ENCODE peak calls at places on chromosomes 3 and 15, in six cellular contexts. One of them, this sample, is unnamed.

GRCh38 chr15:62390793-62391543 is 225.9 kb upstream of the C2CD4B start:
- DNase-seq in cardiac fibroblast: peak
- DNase-seq in glutamatergic neuron: peak
- DNase-seq in fibroblast of lung: peak
- DNase-seq in neural crest cell: peak
- DNase-seq in WTC11: peak
- DNase-seq in this sample: peak

GRCh38 chr3:195159819-195160175 is 111.2 kb downstream of the XXYLT1 start:
- DNase-seq in glutamatergic neuron: no peak
- DNase-seq in fibroblast of lung: peak
- DNase-seq in neural crest cell: no peak
- DNase-seq in cardiac fibroblast: no peak
- DNase-seq in WTC11: no peak
- DNase-seq in this sample: no peak

GRCh38 chr15:81297147-81297572 is 26.8 kb downstream of the STARD5 start:
- DNase-seq in fibroblast of lung: peak
- DNase-seq in cardiac fibroblast: peak
- DNase-seq in neural crest cell: no peak
- DNase-seq in glutamatergic neuron: no peak
- DNase-seq in WTC11: no peak
- DNase-seq in this sample: no peak

GRCh38 chr3:33791477-33792166 is 6.8 kb upstream of the PDCD6IP start:
- DNase-seq in fibroblast of lung: no peak
- DNase-seq in WTC11: no peak
- DNase-seq in glutamatergic neuron: no peak
- DNase-seq in neural crest cell: no peak
- DNase-seq in cardiac fibroblast: no peak
- DNase-seq in this sample: no peak

GRCh38 chr15:90750186-90750585 is 33.0 kb downstream of the BLM start:
- DNase-seq in glutamatergic neuron: no peak
- DNase-seq in fibroblast of lung: peak
- DNase-seq in neural crest cell: no peak
- DNase-seq in cardiac fibroblast: no peak
- DNase-seq in WTC11: no peak
- DNase-seq in this sample: no peak

GRCh38 chr3:113594066-113594465 is 61.7 kb downstream of the SIDT1 start:
- DNase-seq in cardiac fibroblast: no peak
- DNase-seq in fibroblast of lung: no peak
- DNase-seq in neural crest cell: no peak
- DNase-seq in WTC11: no peak
- DNase-seq in glutamatergic neuron: no peak
- DNase-seq in this sample: no peak

GRCh38 chr3:193563999-193564398 is 9.3 kb upstream of the ATP13A4 start:
- DNase-seq in neural crest cell: no peak
- DNase-seq in glutamatergic neuron: no peak
- DNase-seq in cardiac fibroblast: no peak
- DNase-seq in fibroblast of lung: no peak
- DNase-seq in WTC11: peak
- DNase-seq in this sample: no peak

GRCh38 chr15:39226169-39226964 is 354.5 kb upstream of the THBS1 start:
- DNase-seq in cardiac fibroblast: no peak
- DNase-seq in neural crest cell: no peak
- DNase-seq in glutamatergic neuron: no peak
- DNase-seq in fibroblast of lung: no peak
- DNase-seq in WTC11: no peak
- DNase-seq in this sample: no peak

GRCh38 chr3:133123636-133124035 is 85.4 kb downstream of the TMEM108 start:
- DNase-seq in WTC11: no peak
- DNase-seq in cardiac fibroblast: no peak
- DNase-seq in glutamatergic neuron: no peak
- DNase-seq in neural crest cell: no peak
- DNase-seq in fibroblast of lung: no peak
- DNase-seq in this sample: no peak

GRCh38 chr3:185976100-185976499 is 38.3 kb upstream of the TRA2B start:
- DNase-seq in neural crest cell: no peak
- DNase-seq in WTC11: no peak
- DNase-seq in fibroblast of lung: no peak
- DNase-seq in glutamatergic neuron: no peak
- DNase-seq in cardiac fibroblast: no peak
- DNase-seq in this sample: no peak

GRCh38 chr3:177802151-177802900 is 605.0 kb upstream of the TBL1XR1 start:
- DNase-seq in fibroblast of lung: peak
- DNase-seq in WTC11: no peak
- DNase-seq in cardiac fibroblast: no peak
- DNase-seq in glutamatergic neuron: no peak
- DNase-seq in neural crest cell: no peak
- DNase-seq in this sample: no peak

GRCh38 chr15:63306480-63307073 is 29.2 kb downstream of the APH1B start:
- DNase-seq in fibroblast of lung: no peak
- DNase-seq in glutamatergic neuron: no peak
- DNase-seq in cardiac fibroblast: no peak
- DNase-seq in WTC11: no peak
- DNase-seq in neural crest cell: no peak
- DNase-seq in this sample: no peak

GRCh38 chr3:49671291-49672288 is 2.6 kb upstream of the APEH start:
- DNase-seq in neural crest cell: peak
- DNase-seq in fibroblast of lung: peak
- DNase-seq in glutamatergic neuron: peak
- DNase-seq in cardiac fibroblast: peak
- DNase-seq in WTC11: peak
- DNase-seq in this sample: peak

GRCh38 chr3:195583831-195584542 is at the start of gene APOD:
- DNase-seq in fibroblast of lung: peak
- DNase-seq in glutamatergic neuron: no peak
- DNase-seq in cardiac fibroblast: peak
- DNase-seq in neural crest cell: peak
- DNase-seq in WTC11: no peak
- DNase-seq in this sample: no peak

GRCh38 chr15:62186578-62186977 is 21.5 kb upstream of the C2CD4B start:
- DNase-seq in WTC11: no peak
- DNase-seq in cardiac fibroblast: no peak
- DNase-seq in glutamatergic neuron: no peak
- DNase-seq in neural crest cell: no peak
- DNase-seq in fibroblast of lung: no peak
- DNase-seq in this sample: no peak

GRCh38 chr3:159911664-159912037 is 77.0 kb upstream of the IL12A start:
- DNase-seq in cardiac fibroblast: no peak
- DNase-seq in neural crest cell: no peak
- DNase-seq in fibroblast of lung: no peak
- DNase-seq in WTC11: no peak
- DNase-seq in glutamatergic neuron: no peak
- DNase-seq in this sample: no peak

GRCh38 chr3:158568784-158569183 is 2.2 kb upstream of the MLF1 start:
- DNase-seq in glutamatergic neuron: no peak
- DNase-seq in fibroblast of lung: peak
- DNase-seq in cardiac fibroblast: no peak
- DNase-seq in WTC11: no peak
- DNase-seq in neural crest cell: no peak
- DNase-seq in this sample: no peak

GRCh38 chr15:78620021-78620838 is 566 bp downstream of the CHRNA3 start:
- DNase-seq in neural crest cell: peak
- DNase-seq in cardiac fibroblast: peak
- DNase-seq in fibroblast of lung: peak
- DNase-seq in WTC11: peak
- DNase-seq in glutamatergic neuron: peak
- DNase-seq in this sample: peak

GRCh38 chr3:174023445-174023844 is 625.9 kb downstream of the NLGN1 start:
- DNase-seq in fibroblast of lung: peak
- DNase-seq in WTC11: no peak
- DNase-seq in cardiac fibroblast: no peak
- DNase-seq in glutamatergic neuron: peak
- DNase-seq in neural crest cell: no peak
- DNase-seq in this sample: no peak

GRCh38 chr15:73867426-73867825 is 5.9 kb upstream of the TBC1D21 start:
- DNase-seq in fibroblast of lung: no peak
- DNase-seq in WTC11: no peak
- DNase-seq in neural crest cell: no peak
- DNase-seq in glutamatergic neuron: no peak
- DNase-seq in cardiac fibroblast: no peak
- DNase-seq in this sample: no peak

GRCh38 chr3:181623924-181624694 is 87.6 kb upstream of the SOX2 start:
- DNase-seq in neural crest cell: no peak
- DNase-seq in glutamatergic neuron: no peak
- DNase-seq in fibroblast of lung: peak
- DNase-seq in cardiac fibroblast: peak
- DNase-seq in WTC11: no peak
- DNase-seq in this sample: no peak

GRCh38 chr15:20345401-20345958 is 196.1 kb downstream of the GOLGA6L6 start:
- DNase-seq in glutamatergic neuron: no peak
- DNase-seq in neural crest cell: no peak
- DNase-seq in cardiac fibroblast: no peak
- DNase-seq in WTC11: no peak
- DNase-seq in fibroblast of lung: no peak
- DNase-seq in this sample: no peak

GRCh38 chr3:18335202-18335601 is 89.9 kb downstream of the SATB1 start:
- DNase-seq in cardiac fibroblast: peak
- DNase-seq in glutamatergic neuron: no peak
- DNase-seq in WTC11: no peak
- DNase-seq in fibroblast of lung: no peak
- DNase-seq in neural crest cell: no peak
- DNase-seq in this sample: no peak

GRCh38 chr3:195886181-195887141 is 21.9 kb downstream of the TNK2 start:
- DNase-seq in fibroblast of lung: peak
- DNase-seq in glutamatergic neuron: peak
- DNase-seq in WTC11: no peak
- DNase-seq in cardiac fibroblast: peak
- DNase-seq in neural crest cell: no peak
- DNase-seq in this sample: no peak

GRCh38 chr3:170558417-170558816 is 27.5 kb downstream of the SLC7A14 start:
- DNase-seq in neural crest cell: no peak
- DNase-seq in fibroblast of lung: peak
- DNase-seq in cardiac fibroblast: peak
- DNase-seq in WTC11: no peak
- DNase-seq in glutamatergic neuron: no peak
- DNase-seq in this sample: no peak

GRCh38 chr3:170555329-170555728 is 30.5 kb downstream of the SLC7A14 start:
- DNase-seq in fibroblast of lung: peak
- DNase-seq in cardiac fibroblast: no peak
- DNase-seq in WTC11: no peak
- DNase-seq in glutamatergic neuron: no peak
- DNase-seq in neural crest cell: no peak
- DNase-seq in this sample: no peak

GRCh38 chr3:170553788-170554620 is 31.9 kb downstream of the SLC7A14 start:
- DNase-seq in glutamatergic neuron: no peak
- DNase-seq in WTC11: no peak
- DNase-seq in cardiac fibroblast: peak
- DNase-seq in neural crest cell: no peak
- DNase-seq in fibroblast of lung: no peak
- DNase-seq in this sample: no peak
- TF ChIP-seq CTCF in glutamatergic neuron: no peak
- TF ChIP-seq CTCF in WTC11: no peak
- TF ChIP-seq CTCF in cardiac fibroblast: no peak
- TF ChIP-seq CTCF in neural crest cell: no peak
- TF ChIP-seq CTCF in fibroblast of lung: no peak
- TF ChIP-seq CTCF in this sample: no peak

DNA sequence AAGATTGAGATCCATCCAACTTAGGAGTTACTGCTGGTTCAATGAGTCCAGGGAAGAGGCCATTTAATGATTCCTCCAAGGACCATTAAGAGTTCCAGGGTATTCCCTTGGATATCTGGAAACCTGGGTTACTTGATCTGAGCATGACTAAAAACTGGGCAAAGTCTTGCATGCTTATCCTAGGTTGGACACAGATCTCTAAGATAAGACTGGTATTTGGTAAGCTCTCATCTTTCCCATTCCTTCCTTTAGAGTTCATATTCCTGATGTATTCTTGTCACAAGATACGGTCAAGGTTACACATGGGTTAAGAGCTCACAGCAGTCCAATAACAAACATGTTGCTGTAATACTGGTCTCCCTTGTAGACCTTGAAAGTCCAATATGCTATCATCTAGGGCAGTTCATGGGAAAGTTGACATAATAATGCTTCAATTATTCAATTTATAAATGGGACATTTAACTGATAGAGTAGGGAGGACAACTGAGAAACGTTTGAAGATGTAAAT is 301.7 kb downstream of the TIGIT start:
- DNase-seq in fibroblast of lung: peak
- DNase-seq in neural crest cell: no peak
- DNase-seq in cardiac fibroblast: no peak
- DNase-seq in WTC11: no peak
- DNase-seq in glutamatergic neuron: no peak
- DNase-seq in this sample: no peak
- TF ChIP-seq CTCF in fibroblast of lung: no peak
- TF ChIP-seq CTCF in neural crest cell: no peak
- TF ChIP-seq CTCF in cardiac fibroblast: no peak
- TF ChIP-seq CTCF in WTC11: no peak
- TF ChIP-seq CTCF in glutamatergic neuron: no peak
- TF ChIP-seq CTCF in this sample: no peak

GRCh38 chr15:26971303-26972018 is 480 bp downstream of the GABRG3 start:
- DNase-seq in WTC11: peak
- DNase-seq in cardiac fibroblast: no peak
- DNase-seq in fibroblast of lung: peak
- DNase-seq in glutamatergic neuron: peak
- DNase-seq in neural crest cell: peak
- DNase-seq in this sample: peak

GRCh38 chr15:26970712-26971210 is at the start of gene GABRG3:
- DNase-seq in WTC11: peak
- DNase-seq in fibroblast of lung: peak
- DNase-seq in neural crest cell: peak
- DNase-seq in cardiac fibroblast: no peak
- DNase-seq in glutamatergic neuron: peak
- DNase-seq in this sample: peak

GRCh38 chr15:26972636-26973035 is 1.7 kb downstream of the GABRG3 start:
- DNase-seq in glutamatergic neuron: no peak
- DNase-seq in neural crest cell: no peak
- DNase-seq in fibroblast of lung: peak
- DNase-seq in cardiac fibroblast: no peak
- DNase-seq in WTC11: no peak
- DNase-seq in this sample: no peak

DNA sequence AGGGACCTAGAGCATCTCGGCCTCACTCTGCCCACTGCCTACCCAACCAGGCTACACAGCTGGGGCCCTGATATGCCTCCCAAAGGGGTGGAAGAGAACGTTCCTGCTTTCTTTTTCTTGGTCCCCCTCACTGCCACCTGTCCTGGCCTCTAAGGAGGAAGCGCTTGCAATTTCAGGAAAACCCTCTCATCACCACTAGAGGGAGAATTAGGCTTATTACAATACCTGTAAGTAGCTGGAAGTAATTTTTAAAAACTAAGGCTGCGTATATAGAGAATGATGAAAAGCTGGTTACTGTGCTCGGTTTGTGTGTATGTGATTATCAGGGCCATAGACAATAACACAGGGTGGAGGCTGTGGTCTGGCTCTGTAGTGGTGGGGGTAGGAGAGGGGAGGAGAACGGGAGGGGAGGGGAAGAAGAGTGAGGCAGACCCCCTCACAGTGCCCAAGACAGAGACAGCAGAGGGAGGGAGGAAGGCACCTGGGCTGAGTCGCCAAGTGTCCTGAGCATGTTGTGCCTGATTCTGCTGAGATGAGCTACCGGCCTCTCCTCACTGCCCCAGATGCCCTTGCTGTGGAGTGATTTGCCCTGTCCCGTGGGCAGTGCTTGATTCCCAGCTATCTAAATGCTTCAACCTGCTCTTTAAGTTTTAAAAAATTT is 3.3 kb downstream of the GABRG3 start:
- DNase-seq in WTC11: peak
- DNase-seq in cardiac fibroblast: peak
- DNase-seq in glutamatergic neuron: no peak
- DNase-seq in neural crest cell: no peak
- DNase-seq in fibroblast of lung: peak
- DNase-seq in this sample: no peak
- TF ChIP-seq CTCF in WTC11: peak
- TF ChIP-seq CTCF in cardiac fibroblast: no peak
- TF ChIP-seq CTCF in glutamatergic neuron: peak
- TF ChIP-seq CTCF in neural crest cell: peak
- TF ChIP-seq CTCF in fibroblast of lung: no peak
- TF ChIP-seq CTCF in this sample: peak

GRCh38 chr3:169772951-169773816 is at the start of gene MYNN:
- DNase-seq in neural crest cell: peak
- DNase-seq in cardiac fibroblast: peak
- DNase-seq in glutamatergic neuron: peak
- DNase-seq in WTC11: peak
- DNase-seq in fibroblast of lung: peak
- DNase-seq in this sample: peak
- TF ChIP-seq CTCF in neural crest cell: no peak
- TF ChIP-seq CTCF in cardiac fibroblast: peak
- TF ChIP-seq CTCF in glutamatergic neuron: no peak
- TF ChIP-seq CTCF in WTC11: no peak
- TF ChIP-seq CTCF in fibroblast of lung: no peak
- TF ChIP-seq CTCF in this sample: no peak

This sample was measured in nephron progenitor cell.